ENCODE peak calls at places on chromosomes 5 and 9, in seven cellular contexts. L is activated CD8-positive, alpha-beta memory T cell treated with anti-CD3 and anti-CD28 coated beads, Interleukin-2, amount 10 ng/mL, durations not matched to agents 7 days and 5 days; Y is CD8-positive, alpha-beta memory T cell; M is NCI-H2081 treated with DMSO at 0.1 percent for 48 hours; I is stimulated activated CD8-positive, alpha-beta memory T cell treated with anti-CD3 and anti-CD28 coated beads, Interleukin-7, amount 100 ng/mL, for 1 hour; H is glutamatergic neuron; P is HCEC 1CT. F is an unnamed sample.

GRCh38 chr9:131559416-131560000 is 14.2 kb downstream of the PRRT1B start:
- DNase-seq in Y (no peak), P (no peak), H (no peak), M (no peak), L (no peak), I (no peak), F (no peak)

GRCh38 chr9:36189978-36190377 is 743 bp upstream of the CLTA start:
- DNase-seq in P (no peak), M (no peak), Y (no peak), H (no peak), L (no peak), I (no peak), F (no peak)

GRCh38 chr5:59746261-59746765 is 147.2 kb downstream of the PDE4D start:
- DNase-seq in I (no peak), L (no peak), P (peak), Y (no peak), M (no peak), H (no peak), F (no peak)

GRCh38 chr9:113289091-113289490 is 13.6 kb downstream of the PRPF4 start:
- DNase-seq in I (no peak), H (no peak), Y (no peak), L (no peak), P (peak), M (no peak), F (no peak)

GRCh38 chr5:38751103-38751502 is 94.7 kb upstream of the OSMR start:
- DNase-seq in P (peak), Y (no peak), L (no peak), M (no peak), H (no peak), I (no peak), F (no peak)

GRCh38 chr9:91655215-91655614 is 231.6 kb upstream of the NFIL3 start:
- DNase-seq in Y (no peak), H (no peak), P (no peak), I (no peak), M (no peak), L (no peak), F (no peak)

GRCh38 chr5:75277463-75277862 is 40.8 kb upstream of the ANKRD31 start:
- DNase-seq in I (no peak), M (peak), L (no peak), P (no peak), Y (no peak), H (no peak), F (no peak)

GRCh38 chr9:976258-976804 is at the start of gene DMRT3:
- DNase-seq in M (no peak), Y (no peak), H (peak), I (no peak), P (no peak), L (no peak), F (no peak)

GRCh38 chr9:13705913-13706312 is 426.4 kb upstream of the MPDZ start:
- DNase-seq in I (no peak), Y (no peak), P (no peak), H (no peak), L (no peak), M (no peak), F (no peak)

GRCh38 chr5:161847896-161848510 is at the start of gene GABRA1:
- DNase-seq in I (no peak), P (no peak), M (no peak), H (peak), L (no peak), Y (no peak), F (no peak)

GRCh38 chr5:151238303-151238741 is 14.4 kb upstream of the CCDC69 start:
- DNase-seq in Y (no peak), M (no peak), L (no peak), H (peak), P (no peak), I (no peak), F (no peak)

GRCh38 chr9:14170973-14171596 is 142.9 kb downstream of the NFIB start:
- DNase-seq in Y (no peak), M (no peak), L (no peak), P (peak), H (no peak), I (no peak), F (no peak)

GRCh38 chr5:172902497-172903472 is 56.4 kb upstream of the RPL26L1 start:
- DNase-seq in P (peak), H (peak), Y (no peak), I (no peak), L (no peak), M (no peak), F (no peak)

GRCh38 chr9:85414399-85414798 is 327.4 kb downstream of the AGTPBP1 start:
- DNase-seq in P (no peak), H (no peak), I (no peak), L (no peak), M (no peak), Y (no peak), F (no peak)

GRCh38 chr5:6492934-6493333 is 44.3 kb downstream of the UBE2QL1 start:
- DNase-seq in L (no peak), Y (no peak), M (no peak), P (no peak), I (no peak), H (no peak), F (no peak)

GRCh38 chr5:55392669-55393068 is 84.9 kb downstream of the MTREX start:
- DNase-seq in H (no peak), Y (no peak), I (no peak), M (no peak), L (no peak), P (no peak), F (no peak)

GRCh38 chr5:134503937-134504437 is 21.5 kb upstream of the JADE2 start:
- DNase-seq in P (peak), M (no peak), I (no peak), L (no peak), H (no peak), Y (no peak), F (no peak)

GRCh38 chr5:170179626-170180025 is 53.2 kb upstream of the C5orf58 start:
- DNase-seq in I (no peak), P (no peak), M (no peak), L (no peak), H (no peak), Y (no peak), F (no peak)

GRCh38 chr5:78109891-78110324 is 184.6 kb downstream of the AP3B1 start:
- DNase-seq in P (no peak), Y (no peak), H (no peak), M (no peak), L (no peak), I (no peak), F (no peak)

GRCh38 chr9:13555516-13555915 is 276.0 kb upstream of the MPDZ start:
- DNase-seq in H (no peak), P (no peak), Y (no peak), M (peak), I (no peak), L (no peak), F (no peak)

GRCh38 chr5:11324521-11325289 is 563.7 kb upstream of the DAP start:
- DNase-seq in H (no peak), L (no peak), M (no peak), P (no peak), Y (no peak), I (no peak), F (no peak)

GRCh38 chr9:113480612-113481011 is 17.1 kb downstream of the RGS3 start:
- DNase-seq in M (no peak), H (no peak), Y (no peak), L (no peak), P (no peak), I (no peak), F (no peak)

GRCh38 chr9:136625101-136626065 is 37.3 kb upstream of the EGFL7 start:
- DNase-seq in Y (no peak), M (no peak), L (no peak), I (no peak), H (no peak), P (peak), F (no peak)

GRCh38 chr9:133379153-133380086 is 3.3 kb downstream of the STKLD1 start:
- DNase-seq in P (no peak), I (no peak), Y (no peak), H (no peak), M (no peak), L (no peak), F (no peak)